ENCODE peak calls at places on chromosome 17, in five cellular contexts. S, J, H, M and C are unnamed samples.

GRCh38 chr17:21252289-21252874 is 828 bp downstream of the NATD1 start:
- DNase-seq in S (no peak), J (no peak), H (no peak), M (no peak), C (no peak)

GRCh38 chr17:81735181-81736102 is 23.4 kb downstream of the SLC25A10 start:
- DNase-seq in S (no peak), J (no peak), H (peak; percentile 33), M (no peak), C (peak; percentile 19)

GRCh38 chr17:6639651-6640535 is 618 bp downstream of the KIAA0753 start:
- DNase-seq in S (peak; percentile 23), J (no peak), H (peak; percentile 52), M (no peak), C (no peak)

GRCh38 chr17:38861399-38861843 is 7.9 kb upstream of the RPL23 start:
- DNase-seq in S (no peak), J (no peak), H (no peak), M (no peak), C (no peak)

GRCh38 chr17:20206591-20206990 is 197.4 kb downstream of the SPECC1 start:
- DNase-seq in S (no peak), J (no peak), H (peak; percentile 48), M (no peak), C (no peak)

GRCh38 chr17:80195671-80196529 is 24.2 kb downstream of the SGSH start:
- DNase-seq in S (peak; percentile 22), J (no peak), H (peak; percentile 11), M (no peak), C (no peak)

GRCh38 chr17:27256225-27257030 is 37.5 kb upstream of the WSB1 start:
- DNase-seq in S (no peak), J (no peak), H (peak; percentile 94), M (no peak), C (no peak)

GRCh38 chr17:9371019-9371418 is 204.6 kb downstream of the STX8 start:
- DNase-seq in S (no peak), J (peak; percentile 49), H (peak; percentile 70), M (no peak), C (peak; percentile 75)

GRCh38 chr17:62627219-62627903 is at the start of gene MRC2:
- DNase-seq in S (peak; percentile 20), J (no peak), H (peak; percentile 85), M (peak; percentile 74), C (no peak)

GRCh38 chr17:57338257-57338919 is 82.1 kb downstream of the MSI2 start:
- DNase-seq in S (no peak), J (no peak), H (no peak), M (no peak), C (peak; percentile 26)